ENCODE peak calls at places on chromosomes 1 and 21, in seven cellular contexts. C is left lung; V is tibial nerve; Z is CD4-positive, alpha-beta T cell; U is breast epithelium; S is H1; X is A549. Q is an unnamed sample.

GRCh38 chr1:114353233-114353632 is 157.8 kb downstream of the TRIM33 start:
- DNase-seq in C (no peak), V (peak; percentile 40), Z (no peak), U (peak; percentile 40), S (no peak), X (no peak), Q (no peak)

GRCh38 chr1:195686764-195687163 is 921.5 kb downstream of the KCNT2 start:
- DNase-seq in C (no peak), V (no peak), Z (no peak), U (no peak), S (no peak), X (no peak), Q (no peak)

GRCh38 chr1:168636200-168636599 is 59.8 kb downstream of the XCL1 start:
- DNase-seq in C (no peak), V (no peak), Z (no peak), U (no peak), S (no peak), X (peak; percentile 24), Q (no peak)

GRCh38 chr1:219580019-219580676 is 32.8 kb downstream of the ZC3H11B start:
- DNase-seq in C (no peak), V (no peak), Z (no peak), U (no peak), S (no peak), X (no peak), Q (no peak)

GRCh38 chr1:228983661-228984060 is 248.4 kb downstream of the RHOU start:
- DNase-seq in C (no peak), V (no peak), Z (no peak), U (no peak), S (no peak), X (no peak), Q (peak; percentile 4)

GRCh38 chr1:244603498-244603897 is 49.4 kb upstream of the DESI2 start:
- DNase-seq in C (no peak), V (no peak), Z (no peak), U (no peak), S (no peak), X (peak; percentile 36), Q (no peak)

GRCh38 chr1:39876136-39876535 is 7.2 kb downstream of the TRIT1 start:
- DNase-seq in C (no peak), V (no peak), Z (no peak), U (no peak), S (no peak), X (no peak), Q (no peak)

GRCh38 chr1:54499097-54500029 is 48.7 kb upstream of the ACOT11 start:
- DNase-seq in C (no peak), V (no peak), Z (no peak), U (no peak), S (no peak), X (no peak), Q (peak; percentile 60)

GRCh38 chr1:67731322-67731721 is 46.3 kb downstream of the GADD45A start:
- DNase-seq in C (no peak), V (no peak), Z (no peak), U (no peak), S (no peak), X (no peak), Q (no peak)

GRCh38 chr1:181087400-181087901 is 1.0 kb upstream of the IER5 start:
- DNase-seq in C (no peak), V (no peak), Z (no peak), U (no peak), S (no peak), X (peak; percentile 61), Q (peak; percentile 64)

GRCh38 chr1:145985502-145986439 is 10.6 kb downstream of the TXNIP start:
- DNase-seq in C (peak; percentile 83), V (peak; percentile 69), Z (no peak), U (no peak), S (no peak), X (peak; percentile 29), Q (peak; percentile 62)

GRCh38 chr1:64421377-64421776 is 48.6 kb upstream of the CACHD1 start:
- DNase-seq in C (no peak), V (no peak), Z (no peak), U (no peak), S (no peak), X (no peak), Q (no peak)

GRCh38 chr1:223331929-223332328 is 32.0 kb downstream of the SUSD4 start:
- DNase-seq in C (no peak), V (no peak), Z (no peak), U (no peak), S (no peak), X (no peak), Q (no peak)

GRCh38 chr1:6935379-6936307 is 150.4 kb downstream of the CAMTA1 start:
- DNase-seq in C (no peak), V (no peak), Z (no peak), U (no peak), S (no peak), X (no peak), Q (no peak)

GRCh38 chr1:207831517-207832327 is 79.2 kb downstream of the CD34 start:
- DNase-seq in C (no peak), V (no peak), Z (no peak), U (no peak), S (no peak), X (no peak), Q (no peak)

GRCh38 chr1:145720556-145720877 is 1.2 kb downstream of the CD160 start:
- DNase-seq in C (no peak), V (no peak), Z (no peak), U (no peak), S (no peak), X (peak; percentile 76), Q (no peak)

GRCh38 chr1:225946082-225946620 is 5.1 kb upstream of the LEFTY2 start:
- DNase-seq in C (no peak), V (no peak), Z (no peak), U (no peak), S (no peak), X (no peak), Q (no peak)

GRCh38 chr1:35454616-35455015 is 102.6 kb downstream of the KIAA0319L start:
- DNase-seq in C (no peak), V (no peak), Z (no peak), U (no peak), S (no peak), X (no peak), Q (no peak)

GRCh38 chr21:45021428-45022347 is 52.7 kb upstream of the ADARB1 start:
- DNase-seq in C (peak; percentile 64), V (no peak), Z (no peak), U (no peak), S (no peak), X (no peak), Q (no peak)

GRCh38 chr1:30232288-30232899 is 491.0 kb downstream of the MATN1 start:
- DNase-seq in C (no peak), V (no peak), Z (no peak), U (no peak), S (no peak), X (peak; percentile 6), Q (no peak)

GRCh38 chr1:164886101-164886500 is 327.1 kb downstream of the PBX1 start:
- DNase-seq in C (no peak), V (no peak), Z (no peak), U (no peak), S (no peak), X (no peak), Q (no peak)

GRCh38 chr1:81477704-81478103 is 323.0 kb upstream of the ADGRL2 start:
- DNase-seq in C (no peak), V (no peak), Z (no peak), U (no peak), S (no peak), X (no peak), Q (no peak)

GRCh38 chr1:203196371-203196770 is 9.9 kb upstream of the CHI3L1 start:
- DNase-seq in C (no peak), V (no peak), Z (no peak), U (no peak), S (no peak), X (no peak), Q (no peak)
- TF ChIP-seq CTCF in C (no peak), V (no peak), Z (no peak), U (no peak), S (peak; percentile 45), X (no peak), Q (no peak)

GRCh38 chr1:5349526-5349925 is 642.7 kb downstream of the NPHP4 start:
- DNase-seq in C (no peak), V (no peak), Z (no peak), U (no peak), S (no peak), X (no peak), Q (no peak)
- H3K27ac ChIP-seq in C (no peak overlapping the region), V (no peak overlapping the region), Z (no peak overlapping the region), U (no peak overlapping the region), S (no peak overlapping the region), X (no peak overlapping the region), Q (no peak overlapping the region)

DNA sequence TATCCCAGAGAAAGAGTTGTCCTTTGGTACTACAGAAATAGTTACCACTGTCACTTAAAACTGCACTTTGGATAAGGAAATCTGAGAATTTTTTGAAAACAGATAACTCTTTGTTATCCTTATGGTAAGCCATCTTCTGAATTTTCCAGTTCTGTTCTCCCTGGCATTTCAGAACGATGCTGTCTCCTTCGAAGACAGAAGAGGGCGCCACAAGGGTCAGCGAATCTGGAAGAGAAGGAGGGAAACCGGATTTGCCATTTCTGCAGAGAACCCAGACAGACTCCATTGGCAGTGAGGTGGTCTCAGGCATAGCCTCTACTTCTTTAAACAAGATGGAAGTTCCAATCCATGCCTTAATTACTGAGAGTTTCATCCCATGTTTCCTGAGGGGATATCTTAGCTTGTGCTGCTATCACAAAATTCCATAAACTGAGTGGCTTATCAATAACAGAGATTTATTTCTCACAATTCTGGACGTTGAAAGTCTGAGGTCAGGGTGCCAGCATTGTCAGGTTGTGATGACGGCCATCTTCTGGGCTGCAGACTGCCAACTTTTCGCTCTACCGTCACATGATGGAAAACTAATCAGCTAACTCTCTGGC is 6.4 kb downstream of the FCRL2 start:
- DNase-seq in C (no peak), V (no peak), Z (no peak), U (no peak), S (peak; percentile 13), X (peak; percentile 10), Q (no peak)
- TF ChIP-seq CTCF in C (no peak), V (no peak), Z (no peak), U (no peak), S (peak; percentile 51), X (no peak), Q (no peak)

DNA sequence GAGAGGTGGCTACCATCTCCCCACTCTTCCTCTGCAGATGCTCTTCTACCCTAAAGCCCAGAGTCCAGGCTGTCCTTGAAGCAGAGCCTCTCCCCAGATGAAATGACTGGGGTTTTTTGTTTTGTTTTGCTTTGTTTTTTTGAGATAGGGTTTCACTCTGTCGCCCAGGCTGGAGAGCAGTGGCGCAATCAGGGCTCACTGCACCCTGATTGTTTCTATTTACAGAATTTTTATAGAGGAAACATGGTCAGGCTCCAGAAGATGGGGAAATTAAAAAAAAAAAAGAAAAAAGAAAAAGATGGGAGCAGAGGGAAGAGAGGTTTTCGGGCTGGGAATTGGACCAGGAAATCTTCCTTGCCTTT is 43.7 kb upstream of the ZNF281 start:
- DNase-seq in C (no peak), V (no peak), Z (no peak), U (no peak), S (no peak), X (no peak), Q (no peak)
- H3K27ac ChIP-seq in C (no peak overlapping the region), V (no peak overlapping the region), Z (no peak overlapping the region), U (no peak overlapping the region), S (no peak overlapping the region), X (peak overlapping the region; percentile 14), Q (no peak overlapping the region)

GRCh38 chr1:8464987-8465386 is 147.1 kb downstream of the SLC45A1 start:
- DNase-seq in C (no peak), V (no peak), Z (no peak), U (no peak), S (no peak), X (peak; percentile 16), Q (no peak)
- TF ChIP-seq CTCF in C (no peak), V (no peak), Z (no peak), U (no peak), S (no peak), X (no peak), Q (no peak)

Q was measured in Peyer's patch.